ENCODE peak calls at places on chromosomes 3 and 15, in seven cellular contexts. D is mammary epithelial cell, Z is ovary, N is K562, A is ascending aorta, T is sigmoid colon, H is astrocyte. Y is an unnamed sample. For H3K4me1, the result is how much of the 10 kb centered on the place peaks cover.

GRCh38 chr3:53970656-53971055 is 79.0 kb upstream of the SELENOK start:
- DNase-seq in Z (no peak), A (no peak), D (peak), N (no peak), H (no peak), T (no peak), Y (no peak)

GRCh38 chr3:149494022-149494758 is 19.7 kb downstream of the TM4SF4 start:
- DNase-seq in N (peak), Z (peak), H (peak), T (peak), D (peak), A (peak), Y (peak)

GRCh38 chr3:79032686-79033318 is 735.0 kb downstream of the ROBO1 start:
- DNase-seq in A (no peak), D (peak), N (no peak), T (no peak), Z (no peak), H (peak), Y (no peak)

GRCh38 chr3:38257583-38257982 is 8.0 kb upstream of the SLC22A13 start:
- DNase-seq in T (no peak), N (no peak), Z (no peak), A (no peak), H (peak), D (no peak), Y (no peak)

GRCh38 chr15:76098685-76099084 is 38.9 kb downstream of the TMEM266 start:
- DNase-seq in D (no peak), H (no peak), Z (no peak), T (no peak), A (no peak), N (no peak), Y (no peak)

GRCh38 chr3:171775943-171776342 is 34.3 kb downstream of the PLD1 start:
- DNase-seq in T (no peak), N (no peak), D (no peak), Z (no peak), A (no peak), H (no peak), Y (no peak)

GRCh38 chr15:86624261-86625036 is 544.8 kb downstream of the AGBL1 start:
- DNase-seq in N (no peak), Z (peak), H (peak), D (peak), T (peak), A (peak), Y (peak)

GRCh38 chr3:124895756-124896155 is 8.6 kb upstream of the ITGB5 start:
- DNase-seq in N (no peak), A (peak), T (peak), H (no peak), D (no peak), Z (no peak), Y (no peak)

GRCh38 chr15:63513271-63513670 is 8.9 kb downstream of the USP3 start:
- DNase-seq in Z (no peak), T (no peak), H (no peak), A (no peak), D (no peak), N (no peak), Y (no peak)
- H3K4me1 ChIP-seq in Z (under half), T (half or more), H (under half), A (half or more), D (under half), N (under half), Y (half or more)

GRCh38 chr15:82058026-82058425 is 12.2 kb upstream of the MEX3B start:
- DNase-seq in H (no peak), Z (no peak), T (no peak), A (no peak), N (no peak), D (no peak), Y (no peak)
- H3K4me3 ChIP-seq in H (no peak), Z (no peak), T (no peak), A (no peak), N (no peak), D (no peak), Y (no peak)

GRCh38 chr3:43071313-43071893 is 34.5 kb downstream of the POMGNT2 start:
- DNase-seq in D (no peak), T (no peak), A (no peak), H (no peak), N (peak), Z (no peak), Y (no peak)
- TF ChIP-seq CTCF in D (peak), T (no peak), A (peak), H (peak), N (peak), Z (no peak), Y (peak)

GRCh38 chr3:126618760-126619159 is 36.2 kb downstream of the TXNRD3 start:
- DNase-seq in N (no peak), H (no peak), Z (no peak), D (no peak), T (no peak), A (no peak), Y (no peak)

GRCh38 chr3:126620743-126621142 is 34.2 kb downstream of the TXNRD3 start:
- DNase-seq in T (no peak), D (no peak), H (peak), N (no peak), A (no peak), Z (no peak), Y (no peak)

GRCh38 chr3:126617574-126617973 is 37.4 kb downstream of the TXNRD3 start:
- DNase-seq in H (no peak), A (no peak), D (no peak), N (no peak), T (no peak), Z (no peak), Y (no peak)

GRCh38 chr3:126616931-126617330 is 38.0 kb downstream of the TXNRD3 start:
- DNase-seq in A (no peak), T (no peak), D (peak), Z (no peak), N (no peak), H (no peak), Y (no peak)

GRCh38 chr3:126618021-126618420 is 36.9 kb downstream of the TXNRD3 start:
- DNase-seq in Z (no peak), D (peak), H (peak), T (no peak), A (no peak), N (no peak), Y (no peak)
- H3K4me1 ChIP-seq in Z (under half), D (under half), H (under half), T (under half), A (under half), N (under half), Y (under half)

GRCh38 chr3:182818296-182818978 is 25.1 kb downstream of the ATP11B start:
- DNase-seq in H (no peak), A (no peak), N (no peak), T (no peak), Z (no peak), D (no peak), Y (no peak)
- H3K4me3 ChIP-seq in H (no peak), A (no peak), N (no peak), T (no peak), Z (no peak), D (no peak), Y (no peak)

GRCh38 chr3:14863324-14864100 is 44.8 kb downstream of the FGD5 start:
- DNase-seq in H (no peak), A (no peak), T (no peak), D (no peak), Z (no peak), N (no peak), Y (no peak)
- TF ChIP-seq CTCF in H (no peak), A (peak), T (no peak), D (no peak), Z (no peak), N (peak), Y (no peak)

DNA sequence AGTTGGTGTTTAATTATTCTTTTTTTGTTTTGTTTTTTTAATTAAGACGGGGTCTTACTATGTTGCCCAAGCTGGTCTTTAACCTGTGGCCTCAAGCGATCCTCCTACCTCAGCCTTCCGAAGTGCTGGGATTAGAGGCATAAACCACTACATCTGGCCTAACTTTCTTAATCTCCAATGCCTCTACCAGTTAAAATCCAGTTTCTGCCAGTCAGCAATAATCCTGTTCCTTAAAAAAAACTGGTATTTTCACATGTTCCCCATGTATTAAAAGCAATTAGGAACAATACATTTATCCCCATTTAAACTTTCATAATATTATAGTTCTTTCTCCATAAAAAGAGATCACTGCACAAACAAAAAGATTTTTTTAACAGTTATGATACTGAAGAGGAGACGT is 21.2 kb downstream of the DCAF1 start:
- DNase-seq in D (no peak), H (no peak), N (no peak), T (no peak), Z (no peak), A (no peak), Y (no peak)
- H3K4me1 ChIP-seq in D (under half), H (under half), N (under half), T (under half), Z (under half), A (under half), Y (under half)

Y was measured in psoas muscle.